ENCODE peak calls at places on chromosomes 16 and 17, in nine cellular contexts. O is neuronal stem cell, W is mucosa of descending colon, G is aorta, P is GM23248, F is cardiac fibroblast, L is AG10803, B is adipocyte, C is body of pancreas. D is an unnamed sample.

GRCh38 chr16:29806641-29807425 is 504 bp downstream of the MAZ start:
- DNase-seq in O (no peak), W (peak; percentile 69), G (no peak), P (peak; percentile 57), F (no peak), L (no peak), B (peak; percentile 37), C (peak; percentile 62), D (peak; percentile 90)

GRCh38 chr17:13597723-13598347 is 3.9 kb downstream of the HS3ST3A1 start:
- DNase-seq in O (no peak), W (peak; percentile 56), G (no peak), P (peak; percentile 73), F (peak; percentile 72), L (peak; percentile 65), B (peak; percentile 67), C (peak; percentile 49), D (peak; percentile 46)

GRCh38 chr17:66548158-66548557 is 245.7 kb downstream of the PRKCA start:
- DNase-seq in O (no peak), W (peak; percentile 28), G (no peak), P (peak; percentile 63), F (no peak), L (peak; percentile 69), B (no peak), C (no peak), D (no peak)

GRCh38 chr16:79613009-79613408 is 12.5 kb upstream of the MAF start:
- DNase-seq in O (no peak), W (no peak), G (no peak), P (peak; percentile 9), F (no peak), L (peak; percentile 4), B (no peak), C (no peak), D (no peak)

GRCh38 chr17:34198519-34198918 is 56.6 kb upstream of the CCL2 start:
- DNase-seq in O (no peak), W (no peak), G (no peak), P (no peak), F (no peak), L (no peak), B (no peak), C (no peak), D (no peak)

GRCh38 chr17:1304962-1305361 is 25.5 kb downstream of the TRARG1 start:
- DNase-seq in O (no peak), W (no peak), G (no peak), P (no peak), F (no peak), L (no peak), B (no peak), C (no peak), D (no peak)

GRCh38 chr16:87344931-87345631 is 27.9 kb upstream of the C16orf95 start:
- DNase-seq in O (no peak), W (peak; percentile 66), G (no peak), P (no peak), F (peak; percentile 14), L (no peak), B (no peak), C (no peak), D (no peak)

GRCh38 chr17:74759243-74759801 is 10.9 kb downstream of the NHERF1 start:
- DNase-seq in O (no peak), W (no peak), G (no peak), P (no peak), F (no peak), L (no peak), B (no peak), C (no peak), D (peak; percentile 62)

GRCh38 chr16:48053346-48053745 is 102.4 kb downstream of the ABCC12 start:
- DNase-seq in O (peak; percentile 36), W (no peak), G (no peak), P (peak; percentile 14), F (peak; percentile 90), L (peak; percentile 40), B (peak; percentile 80), C (no peak), D (no peak)

GRCh38 chr17:42169351-42169750 is 11.6 kb downstream of the KCNH4 start:
- DNase-seq in O (no peak), W (no peak), G (no peak), P (no peak), F (no peak), L (no peak), B (no peak), C (no peak), D (no peak)

GRCh38 chr17:54408741-54409140 is 491.9 kb upstream of the TOM1L1 start:
- DNase-seq in O (no peak), W (no peak), G (no peak), P (no peak), F (no peak), L (no peak), B (no peak), C (no peak), D (no peak)

GRCh38 chr16:49833055-49833454 is 22.9 kb downstream of the ZNF423 start:
- DNase-seq in O (no peak), W (peak; percentile 59), G (peak; percentile 79), P (peak; percentile 6), F (peak; percentile 83), L (no peak), B (no peak), C (peak; percentile 29), D (no peak)

GRCh38 chr17:72954595-72954994 is 137.9 kb downstream of the SLC39A11 start:
- DNase-seq in O (no peak), W (no peak), G (no peak), P (no peak), F (no peak), L (no peak), B (no peak), C (no peak), D (no peak)

GRCh38 chr16:24771132-24771778 is 41.8 kb downstream of the TNRC6A start:
- DNase-seq in O (no peak), W (no peak), G (no peak), P (peak; percentile 47), F (no peak), L (peak; percentile 33), B (peak; percentile 54), C (no peak), D (no peak)

DNA sequence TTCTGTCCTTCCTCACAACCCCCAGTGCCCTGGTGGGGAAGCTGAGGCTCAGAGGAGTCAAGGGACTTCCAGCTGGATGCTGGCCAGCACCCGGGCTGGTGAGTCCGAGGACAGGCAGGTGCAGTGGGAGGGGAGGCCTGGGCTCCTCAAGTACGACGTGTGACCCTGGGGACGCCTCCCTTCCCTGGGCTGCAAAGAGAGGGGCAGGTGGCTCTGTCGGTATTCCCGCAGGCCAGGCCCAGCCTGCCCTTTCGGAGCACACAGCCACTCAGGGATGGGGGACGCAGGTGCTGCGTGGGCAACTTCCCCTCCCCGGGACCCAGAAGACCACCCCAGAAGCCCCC is 33.1 kb upstream of the PVALEF start:
- DNase-seq in O (no peak), W (no peak), G (no peak), P (no peak), F (no peak), L (no peak), B (no peak), C (peak; percentile 32), D (no peak)
- H3K4me3 ChIP-seq in O (no peak overlapping the region), W (no peak overlapping the region), G (no peak overlapping the region), P (no peak overlapping the region), F (no peak overlapping the region), L (no peak overlapping the region), B (no peak overlapping the region), C (no peak overlapping the region), D (no peak overlapping the region)

GRCh38 chr17:39165844-39166349 is at the start of gene ARL5C:
- DNase-seq in O (no peak), W (no peak), G (no peak), P (no peak), F (no peak), L (no peak), B (no peak), C (peak; percentile 39), D (no peak)
- H3K4me3 ChIP-seq in O (peak within 1 kb of the TSS; percentile 95), W (no peak within 1 kb of the TSS), G (peak within 1 kb of the TSS; percentile 0), P (peak within 1 kb of the TSS; percentile 63), F (peak within 1 kb of the TSS; percentile 44), L (peak within 1 kb of the TSS; percentile 57), B (peak within 1 kb of the TSS; percentile 71), C (no peak within 1 kb of the TSS), D (peak within 1 kb of the TSS; percentile 13)

GRCh38 chr16:2871926-2872325 is 11.1 kb upstream of the FLYWCH2 start:
- DNase-seq in O (no peak), W (no peak), G (peak; percentile 43), P (no peak), F (no peak), L (no peak), B (no peak), C (no peak), D (no peak)

GRCh38 chr16:2874032-2874431 is 9.0 kb upstream of the FLYWCH2 start:
- DNase-seq in O (no peak), W (no peak), G (peak; percentile 13), P (no peak), F (no peak), L (no peak), B (no peak), C (no peak), D (no peak)

GRCh38 chr16:2869502-2870064 is 11.6 kb upstream of the PRSS22 start:
- DNase-seq in O (no peak), W (no peak), G (no peak), P (no peak), F (no peak), L (no peak), B (no peak), C (no peak), D (no peak)

GRCh38 chr16:2879854-2880508 is 3.0 kb upstream of the FLYWCH2 start:
- DNase-seq in O (no peak), W (no peak), G (peak; percentile 24), P (no peak), F (no peak), L (no peak), B (no peak), C (no peak), D (no peak)

GRCh38 chr16:2874584-2875362 is 8.2 kb upstream of the FLYWCH2 start:
- DNase-seq in O (peak; percentile 62), W (peak; percentile 80), G (peak; percentile 93), P (peak; percentile 86), F (peak; percentile 84), L (peak; percentile 72), B (peak; percentile 87), C (peak; percentile 83), D (peak; percentile 72)
- H3K4me3 ChIP-seq in O (no peak overlapping the region), W (no peak overlapping the region), G (no peak overlapping the region), P (no peak overlapping the region), F (no peak overlapping the region), L (no peak overlapping the region), B (peak overlapping the region; percentile 23), C (no peak overlapping the region), D (peak overlapping the region; percentile 27)

DNA sequence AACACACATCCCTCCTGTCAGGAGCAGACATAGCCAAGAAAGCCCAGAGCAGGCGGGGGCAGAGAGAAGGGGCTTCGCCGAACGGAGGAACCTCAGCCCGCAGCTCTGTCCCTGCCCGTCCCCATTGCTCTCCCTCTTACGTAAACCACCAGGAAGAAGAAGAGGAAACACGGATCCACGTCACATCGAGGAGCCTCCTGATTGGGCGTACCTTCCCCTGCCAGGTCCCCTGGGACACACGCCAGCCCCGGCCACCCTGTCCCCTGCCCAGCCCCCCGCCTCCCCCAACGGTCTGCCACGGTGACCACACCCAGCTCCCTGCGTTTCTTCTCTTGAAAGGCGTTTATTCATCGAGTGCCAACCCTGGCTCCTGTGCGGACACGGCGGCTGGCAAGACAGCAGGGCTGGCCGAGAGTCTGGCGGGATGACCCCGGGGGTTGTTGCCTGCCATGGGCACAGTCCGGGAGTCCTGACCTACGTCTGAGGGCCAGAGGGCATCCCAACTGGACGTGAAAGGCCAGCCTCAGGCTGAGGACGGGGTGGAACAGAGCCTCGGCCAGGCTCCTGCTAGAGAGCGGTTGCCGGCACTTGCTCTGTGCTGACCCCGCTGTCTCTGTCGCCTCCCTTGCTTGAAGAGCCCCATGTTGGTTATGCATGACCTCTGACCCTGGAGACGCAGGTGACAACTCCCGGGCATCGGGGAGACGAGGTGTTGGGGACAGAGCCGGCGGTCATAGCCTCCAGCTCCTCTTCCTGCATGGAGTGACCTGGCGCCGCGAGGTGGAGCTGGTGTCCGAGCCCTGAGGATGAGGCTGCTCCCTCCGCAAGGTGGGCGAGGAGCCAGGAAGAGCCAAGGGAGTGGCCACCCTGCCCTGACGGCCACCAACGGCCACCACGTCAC is 40.6 kb upstream of the ACSF3 start:
- DNase-seq in O (no peak), W (peak; percentile 76), G (no peak), P (peak; percentile 49), F (no peak), L (peak; percentile 10), B (no peak), C (no peak), D (no peak)
- H3K4me3 ChIP-seq in O (no peak overlapping the region), W (peak overlapping the region; percentile 11), G (no peak overlapping the region), P (peak overlapping the region; percentile 56), F (no peak overlapping the region), L (peak overlapping the region; percentile 26), B (no peak overlapping the region), C (no peak overlapping the region), D (no peak overlapping the region)